ENCODE peak calls at places on chromosomes 12 and 14, in ten cellular contexts. Y is fibroblast of pulmonary artery, D is GM23338, M is SK-N-MC, Q is neuronal stem cell, B is skeletal muscle cell, Z is BJ, R is epithelial cell of esophagus, F is adrenal gland, A is AG10803. S is an unnamed sample.

GRCh38 chr14:38255673-38256357 is at the start of gene CLEC14A:
- DNase-seq in Q (no peak), F (peak; percentile 45), R (no peak), M (no peak), B (no peak), Z (no peak), D (peak; percentile 70), Y (no peak), A (peak; percentile 28), S (peak; percentile 54)

GRCh38 chr12:70052931-70053497 is 190.2 kb upstream of the CNOT2 start:
- DNase-seq in D (no peak), M (no peak), Z (peak; percentile 47), F (peak; percentile 79), A (peak; percentile 79), Q (no peak), B (peak; percentile 75), Y (peak; percentile 97), R (peak; percentile 90), S (peak; percentile 66)

GRCh38 chr12:26374934-26375333 is 179.6 kb downstream of the SSPN start:
- DNase-seq in D (no peak), M (no peak), Q (no peak), Y (peak; percentile 26), B (peak; percentile 25), Z (no peak), F (no peak), R (no peak), A (no peak), S (no peak)

GRCh38 chr12:82955020-82955419 is 268.3 kb downstream of the TMTC2 start:
- DNase-seq in Z (no peak), F (no peak), D (no peak), A (peak; percentile 11), B (no peak), Y (no peak), R (peak; percentile 64), M (no peak), Q (no peak), S (no peak)

GRCh38 chr14:71243697-71244096 is 336.4 kb downstream of the PCNX1 start:
- DNase-seq in A (peak; percentile 96), F (no peak), Z (peak; percentile 88), B (peak; percentile 71), Q (no peak), M (no peak), R (no peak), Y (peak; percentile 74), D (no peak), S (no peak)

GRCh38 chr12:48037267-48037915 is 33.1 kb upstream of the COL2A1 start:
- DNase-seq in A (peak; percentile 36), Z (no peak), D (peak; percentile 98), Y (peak; percentile 42), Q (peak; percentile 88), M (no peak), F (no peak), R (no peak), B (no peak), S (no peak)

GRCh38 chr12:40646891-40647290 is 45.3 kb upstream of the CNTN1 start:
- DNase-seq in F (no peak), Q (no peak), D (no peak), B (no peak), R (no peak), Z (no peak), M (no peak), Y (no peak), A (no peak), S (no peak)

GRCh38 chr14:52348796-52349195 is 34.7 kb downstream of the PTGER2 start:
- DNase-seq in A (peak; percentile 73), F (no peak), M (no peak), D (no peak), Q (no peak), R (peak; percentile 58), Y (peak; percentile 65), Z (no peak), B (no peak), S (no peak)

GRCh38 chr14:22536853-22537338 is 52.1 kb downstream of the DAD1 start:
- DNase-seq in Y (peak; percentile 95), Q (no peak), A (peak; percentile 89), M (no peak), Z (peak; percentile 77), F (peak; percentile 77), D (no peak), B (peak; percentile 89), R (peak; percentile 99), S (no peak)

GRCh38 chr14:80215756-80216581 is 4.7 kb upstream of the DIO2 start:
- DNase-seq in F (no peak), D (peak; percentile 19), Z (no peak), B (peak; percentile 30), M (no peak), A (peak; percentile 39), Q (no peak), Y (peak; percentile 24), R (peak; percentile 87), S (no peak)

GRCh38 chr12:2940564-2940963 is 18.6 kb upstream of the TEAD4 start:
- DNase-seq in Q (no peak), R (no peak), Y (no peak), M (no peak), D (no peak), Z (no peak), A (no peak), B (no peak), F (no peak), S (no peak)

GRCh38 chr12:9687228-9687627 is 17.7 kb downstream of the CLEC2D start:
- DNase-seq in A (no peak), F (no peak), M (no peak), B (no peak), Z (no peak), Y (no peak), Q (no peak), R (peak; percentile 85), D (peak; percentile 41), S (no peak)

GRCh38 chr14:50997712-50998111 is 53.4 kb upstream of the PYGL start:
- DNase-seq in Z (no peak), R (no peak), A (no peak), Q (no peak), Y (no peak), F (no peak), D (no peak), M (no peak), B (no peak), S (no peak)

GRCh38 chr12:28710882-28711281 is 438.2 kb upstream of the FAR2 start:
- DNase-seq in D (no peak), R (peak; percentile 66), M (no peak), Y (peak; percentile 53), A (peak; percentile 91), Q (no peak), B (peak; percentile 80), F (no peak), Z (peak; percentile 76), S (no peak)

GRCh38 chr12:52232916-52233461 is at the start of gene KRT7:
- DNase-seq in D (peak; percentile 58), A (no peak), Z (no peak), Q (no peak), M (no peak), F (no peak), B (no peak), R (peak; percentile 53), Y (no peak), S (no peak)

GRCh38 chr12:26791328-26791791 is 41.6 kb downstream of the ITPR2 start:
- DNase-seq in Z (peak; percentile 42), B (no peak), F (no peak), M (no peak), A (peak; percentile 77), D (no peak), Y (peak; percentile 33), Q (no peak), R (no peak), S (no peak)

GRCh38 chr14:22221508-22221907 is 367.5 kb downstream of the DAD1 start:
- DNase-seq in R (peak; percentile 41), A (peak; percentile 11), F (no peak), D (peak; percentile 61), B (no peak), Z (no peak), M (no peak), Y (peak; percentile 18), Q (no peak), S (no peak)

GRCh38 chr14:104206281-104206904 is 68.0 kb downstream of the KIF26A start:
- DNase-seq in Q (no peak), M (no peak), R (no peak), D (no peak), B (no peak), A (no peak), Z (no peak), F (peak; percentile 75), Y (no peak), S (peak; percentile 65)

GRCh38 chr12:115149685-115150378 is 465.9 kb upstream of the TBX3 start:
- DNase-seq in Y (peak; percentile 82), B (peak; percentile 79), Z (peak; percentile 83), M (no peak), R (peak; percentile 83), D (no peak), Q (no peak), F (no peak), A (peak; percentile 88), S (no peak)

GRCh38 chr12:38886064-38886463 is 19.3 kb downstream of the CPNE8 start:
- DNase-seq in Y (peak; percentile 60), A (peak; percentile 41), M (no peak), B (no peak), Z (no peak), F (peak; percentile 76), Q (no peak), R (peak; percentile 91), D (no peak), S (no peak)

GRCh38 chr12:49295087-49296001 is at the start of gene PRPH:
- DNase-seq in Y (no peak), B (no peak), M (no peak), D (peak; percentile 45), F (peak; percentile 26), R (no peak), A (no peak), Q (no peak), Z (no peak), S (peak; percentile 42)

GRCh38 chr14:59481407-59482119 is 2.6 kb downstream of the L3HYPDH start:
- DNase-seq in M (no peak), Z (no peak), B (peak; percentile 64), Y (peak; percentile 83), R (peak; percentile 49), A (peak; percentile 96), F (no peak), Q (no peak), D (no peak), S (no peak)
- H3K4me3 ChIP-seq in M (peak overlapping the region; percentile 97), Z (peak overlapping the region; percentile 91), B (peak overlapping the region; percentile 81), Y (peak overlapping the region; percentile 77), R (no peak overlapping the region), A (peak overlapping the region; percentile 90), F (no peak overlapping the region), Q (no peak overlapping the region), D (peak overlapping the region; percentile 80), S (no peak overlapping the region)

GRCh38 chr12:76276499-76277151 is 71.6 kb downstream of the BBS10 start:
- DNase-seq in B (peak; percentile 40), Z (no peak), R (no peak), M (no peak), Q (no peak), F (peak; percentile 21), Y (no peak), D (no peak), A (no peak), S (no peak)
- H3K4me3 ChIP-seq in B (no peak overlapping the region), Z (no peak overlapping the region), R (no peak overlapping the region), M (no peak overlapping the region), Q (no peak overlapping the region), F (no peak overlapping the region), Y (no peak overlapping the region), D (no peak overlapping the region), A (no peak overlapping the region), S (no peak overlapping the region)

GRCh38 chr14:99274346-99275221 is 2.6 kb upstream of the BCL11B start:
- DNase-seq in D (peak; percentile 96), Y (peak; percentile 80), Z (no peak), R (peak; percentile 94), M (no peak), Q (peak; percentile 90), B (peak; percentile 55), A (peak; percentile 89), F (peak; percentile 72), S (peak; percentile 83)
- H3K4me3 ChIP-seq in D (peak overlapping the region; percentile 79), Y (peak overlapping the region; percentile 47), Z (peak overlapping the region; percentile 33), R (peak overlapping the region; percentile 71), M (peak overlapping the region; percentile 83), Q (peak overlapping the region; percentile 34), B (peak overlapping the region; percentile 56), A (peak overlapping the region; percentile 56), F (no peak overlapping the region), S (peak overlapping the region; percentile 84)

GRCh38 chr14:65195042-65195719 is 92.9 kb upstream of the MAX start:
- DNase-seq in Z (no peak), R (no peak), Q (no peak), A (no peak), F (no peak), B (no peak), Y (no peak), D (no peak), M (no peak), S (no peak)
- H3K4me3 ChIP-seq in Z (no peak overlapping the region), R (no peak overlapping the region), Q (no peak overlapping the region), A (no peak overlapping the region), F (no peak overlapping the region), B (no peak overlapping the region), Y (no peak overlapping the region), D (no peak overlapping the region), M (no peak overlapping the region), S (no peak overlapping the region)